ENCODE peak calls at places on chromosomes 4 and X, in nine cellular contexts. B is right cardiac atrium, T is HAP-1, L is heart left ventricle, V is lung, S is mammary epithelial cell, J is BE2C, C is Peyer's patch, D is stomach. U is an unnamed sample.
A peak's percentile ranks its signal among the peaks of the same experiment; 100 is the strongest.

GRCh38 chr4:6188687-6189305 is 11.6 kb downstream of the JAKMIP1 start:
- DNase-seq in C (no peak), T (no peak), S (no peak), J (no peak), V (no peak), B (no peak), D (no peak), L (no peak), U (no peak)

GRCh38 chr4:45897934-45898585 is 225.8 kb downstream of the GABRG1 start:
- DNase-seq in T (no peak), V (no peak), L (no peak), S (no peak), D (no peak), J (no peak), B (no peak), C (no peak), U (no peak)

GRCh38 chr4:85812776-85813175 is 337.8 kb downstream of the ARHGAP24 start:
- DNase-seq in S (peak; percentile 8), L (no peak), V (no peak), C (no peak), B (no peak), T (no peak), D (no peak), J (no peak), U (no peak)

GRCh38 chrX:16239211-16239610 is 71.9 kb downstream of the MAGEB17 start:
- DNase-seq in D (no peak), T (no peak), C (no peak), S (peak; percentile 95), V (no peak), L (no peak), B (no peak), J (no peak), U (no peak)

GRCh38 chrX:134186362-134187121 is 50.4 kb upstream of the CCDC160 start:
- DNase-seq in J (no peak), D (no peak), S (peak; percentile 10), T (peak; percentile 59), B (no peak), L (no peak), C (no peak), V (no peak), U (no peak)

GRCh38 chr4:88569944-88570455 is 22.3 kb upstream of the HERC3 start:
- DNase-seq in D (no peak), S (no peak), V (no peak), C (no peak), J (no peak), L (no peak), B (no peak), T (no peak), U (no peak)

GRCh38 chrX:68504237-68504636 is 5.4 kb downstream of the YIPF6 start:
- DNase-seq in L (no peak), D (no peak), V (no peak), C (no peak), S (peak; percentile 68), T (no peak), J (no peak), B (no peak), U (no peak)

GRCh38 chr4:7041246-7041645 is 1.9 kb upstream of the TADA2B start:
- DNase-seq in J (no peak), T (no peak), V (no peak), B (no peak), C (no peak), S (no peak), L (no peak), D (no peak), U (peak; percentile 73)

GRCh38 chrX:40209951-40210617 is 112.3 kb upstream of the BCOR start:
- DNase-seq in C (no peak), B (no peak), V (no peak), T (no peak), L (no peak), S (peak; percentile 46), J (no peak), D (no peak), U (no peak)

GRCh38 chrX:107483976-107484726 is 34.7 kb downstream of the FRMPD3 start:
- DNase-seq in J (peak; percentile 69), T (peak; percentile 37), C (no peak), D (no peak), V (no peak), S (no peak), L (peak; percentile 16), B (peak; percentile 79), U (no peak)

DNA sequence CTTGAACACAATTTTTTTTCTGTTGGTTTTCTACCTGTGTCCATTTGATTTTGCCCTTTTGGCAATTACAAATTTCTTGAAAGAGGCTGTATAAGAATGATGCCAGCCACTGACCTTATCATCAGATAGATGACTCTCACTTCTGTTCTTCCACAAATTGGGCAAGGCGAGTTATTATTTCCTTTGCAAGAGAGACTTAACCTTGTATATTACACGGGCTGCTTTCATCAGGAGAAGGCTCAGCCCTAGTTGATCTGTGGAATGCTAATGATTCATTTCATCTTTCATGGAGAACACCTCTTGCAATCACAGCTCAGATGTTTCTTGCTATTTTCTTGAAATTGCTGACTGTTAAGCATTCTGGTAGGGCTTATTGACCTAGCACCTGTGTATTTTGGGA is 1155.4 kb downstream of the STIM2 start:
- DNase-seq in B (no peak), J (no peak), L (no peak), D (no peak), V (no peak), S (no peak), C (no peak), T (no peak), U (no peak)
- H3K9me3 ChIP-seq in B (no peaks in the 10 kb centered on the region), J (no peaks in the 10 kb centered on the region), L (no peaks in the 10 kb centered on the region), D (peaks cover 9% of the 10 kb centered on the region), V (no peaks in the 10 kb centered on the region), S (no peaks in the 10 kb centered on the region), C (no peaks in the 10 kb centered on the region), T (no peaks in the 10 kb centered on the region), U (peaks cover 12% of the 10 kb centered on the region)

GRCh38 chrX:42952621-42953020 is 174.7 kb upstream of the PPP1R2C start:
- DNase-seq in S (peak; percentile 27), D (no peak), J (no peak), C (no peak), T (no peak), L (no peak), B (no peak), V (no peak), U (no peak)

GRCh38 chrX:42954880-42955279 is 176.9 kb upstream of the PPP1R2C start:
- DNase-seq in D (no peak), V (no peak), C (no peak), J (no peak), T (no peak), B (no peak), L (no peak), S (no peak), U (no peak)

GRCh38 chrX:42951747-42952146 is 173.8 kb upstream of the PPP1R2C start:
- DNase-seq in C (no peak), D (no peak), B (no peak), L (no peak), J (no peak), V (no peak), S (no peak), T (no peak), U (no peak)

DNA sequence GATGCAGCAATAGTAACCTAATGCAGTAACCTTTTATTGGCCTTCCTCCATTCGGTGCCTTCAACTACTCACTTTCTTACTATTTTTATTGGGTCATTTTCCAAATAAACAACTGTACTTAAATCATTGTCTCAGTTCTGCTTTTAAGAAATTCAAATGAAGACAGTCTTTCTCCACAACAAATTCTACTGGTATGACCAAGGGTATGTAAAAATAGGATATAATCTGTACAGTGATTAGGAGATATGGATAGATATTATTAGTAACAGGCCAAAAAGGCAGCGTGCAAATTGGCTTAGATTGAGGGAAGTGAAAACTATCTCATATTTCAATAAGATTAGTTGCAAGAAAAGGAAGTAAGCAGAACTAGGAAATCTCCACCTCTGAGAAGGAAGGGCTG is 177.4 kb upstream of the PPP1R2C start:
- DNase-seq in D (no peak), B (no peak), C (no peak), V (no peak), J (no peak), S (no peak), T (no peak), L (no peak), U (no peak)
- H3K9me3 ChIP-seq in D (no peaks in the 10 kb centered on the region), B (no peaks in the 10 kb centered on the region), C (no peaks in the 10 kb centered on the region), V (no peaks in the 10 kb centered on the region), J (no peaks in the 10 kb centered on the region), S (peaks cover 2% of the 10 kb centered on the region), T (no peaks in the 10 kb centered on the region), L (no peaks in the 10 kb centered on the region), U (no peaks in the 10 kb centered on the region)

DNA sequence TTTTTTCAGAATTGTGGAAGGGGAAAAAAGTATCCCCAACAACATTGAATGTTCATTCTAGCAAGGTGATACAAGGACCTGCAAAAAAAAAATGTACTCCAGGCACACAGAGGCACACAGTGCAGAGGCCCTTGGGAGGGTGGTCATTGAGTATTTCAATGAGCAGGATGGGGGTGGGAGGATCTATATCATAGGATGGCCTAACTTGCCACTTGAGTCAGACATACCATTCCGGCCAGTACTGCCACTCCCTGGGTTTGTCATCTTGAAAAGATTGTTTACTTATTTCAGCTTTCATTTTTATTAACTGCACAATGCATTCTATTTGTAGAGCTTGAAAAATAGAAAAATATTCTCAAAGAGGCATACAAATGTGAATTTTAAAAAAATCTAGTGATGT is 18.7 kb downstream of the ZNF595 start:
- DNase-seq in D (no peak), B (no peak), S (peak; percentile 4), T (no peak), J (no peak), C (no peak), V (no peak), L (no peak), U (no peak)
- H3K9me3 ChIP-seq in D (peaks cover 84% of the 10 kb centered on the region), B (peaks cover 15% of the 10 kb centered on the region), S (peaks cover 54% of the 10 kb centered on the region), T (peaks cover 2% of the 10 kb centered on the region), J (peaks cover 7% of the 10 kb centered on the region), C (no peaks in the 10 kb centered on the region), V (peaks cover 31% of the 10 kb centered on the region), L (peaks cover 55% of the 10 kb centered on the region), U (peaks cover 84% of the 10 kb centered on the region)

DNA sequence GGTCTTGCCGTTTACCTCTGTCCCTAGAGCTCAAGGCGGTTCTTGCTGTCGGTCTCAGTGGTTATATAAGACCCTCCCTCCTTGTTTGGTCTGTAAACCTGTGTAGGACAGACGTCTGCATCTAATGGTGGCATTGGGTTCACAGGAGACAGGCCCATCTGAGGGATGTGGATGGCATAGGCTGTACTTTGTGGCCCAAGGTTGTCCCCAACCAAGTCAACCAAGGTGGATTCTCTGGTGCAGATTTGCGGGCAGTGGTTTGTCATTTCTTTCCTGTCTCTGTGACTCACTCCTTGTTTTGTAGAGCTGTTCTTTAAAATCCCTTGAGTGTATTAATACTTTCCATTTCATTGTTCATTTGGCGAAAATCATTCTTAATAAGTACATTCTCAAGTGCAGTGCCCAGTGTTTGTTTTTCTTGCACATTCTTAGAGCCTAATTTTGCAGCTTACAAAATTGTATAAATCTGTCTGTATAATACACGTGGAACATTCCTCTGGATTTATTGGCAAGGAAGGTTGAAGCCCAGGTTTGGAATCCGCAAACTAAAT is 68.0 kb upstream of the TLR2 start:
- DNase-seq in V (no peak), D (no peak), S (no peak), C (no peak), B (no peak), T (no peak), J (no peak), L (no peak), U (peak; percentile 21)
- H3K9me3 ChIP-seq in V (no peaks in the 10 kb centered on the region), D (no peaks in the 10 kb centered on the region), S (no peaks in the 10 kb centered on the region), C (no peaks in the 10 kb centered on the region), B (no peaks in the 10 kb centered on the region), T (no peaks in the 10 kb centered on the region), J (no peaks in the 10 kb centered on the region), L (no peaks in the 10 kb centered on the region), U (no peaks in the 10 kb centered on the region)

DNA sequence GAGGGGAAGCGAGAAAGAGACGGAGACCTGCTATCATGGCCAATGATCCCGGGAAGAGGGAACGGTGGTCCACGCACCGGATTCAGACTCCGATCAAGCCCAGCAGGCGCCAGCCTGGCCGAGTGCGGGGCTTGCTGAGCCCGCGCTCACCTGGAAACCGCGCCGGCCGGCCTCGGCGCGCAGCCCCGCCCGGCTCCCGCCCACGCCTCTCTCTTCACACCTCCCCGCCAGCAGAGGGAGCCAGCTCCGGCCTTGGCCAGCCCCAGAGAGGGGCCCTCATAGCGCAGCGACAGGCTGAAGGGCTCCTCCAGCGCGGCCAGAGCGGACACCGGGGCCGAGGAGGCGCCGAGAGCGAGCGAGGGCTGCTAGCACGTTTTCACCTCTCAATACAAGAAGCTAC is 36.8 kb upstream of the SPANXN2 start:
- DNase-seq in B (peak; percentile 56), S (no peak), C (no peak), L (no peak), J (no peak), T (no peak), D (no peak), V (no peak), U (no peak)
- H3K9me3 ChIP-seq in B (no peaks in the 10 kb centered on the region), S (peaks cover 8% of the 10 kb centered on the region), C (no peaks in the 10 kb centered on the region), L (no peaks in the 10 kb centered on the region), J (no peaks in the 10 kb centered on the region), T (no peaks in the 10 kb centered on the region), D (no peaks in the 10 kb centered on the region), V (no peaks in the 10 kb centered on the region), U (no peaks in the 10 kb centered on the region)

U was measured in spleen.